ENCODE peak calls at places on chromosomes 2 and 18, in five cellular contexts. T is RPMI8226, Z is NCI-H1105, F is KG1, A is activated T-cell treated with anti-CD3 and anti-CD28 coated beads for 1 hour. C is an unnamed sample.

GRCh38 chr18:49778826-49779465 is 34.4 kb downstream of the ACAA2 start:
- DNase-seq in A (no peak), Z (peak; percentile 21), F (no peak), T (no peak), C (no peak)

GRCh38 chr2:132953771-132954170 is 283.8 kb upstream of the LYPD1 start:
- DNase-seq in F (no peak), T (no peak), A (no peak), Z (no peak), C (peak; percentile 22)

GRCh38 chr18:37659906-37660305 is 94.3 kb upstream of the CELF4 start:
- DNase-seq in A (no peak), Z (no peak), F (no peak), T (no peak), C (no peak)

GRCh38 chr2:85433511-85434089 is 15.1 kb downstream of the SH2D6 start:
- DNase-seq in T (peak; percentile 61), F (no peak), Z (no peak), A (no peak), C (no peak)

GRCh38 chr2:96156926-96157648 is 11.8 kb upstream of the DUSP2 start:
- DNase-seq in F (no peak), A (no peak), T (no peak), Z (no peak), C (peak; percentile 56)

GRCh38 chr2:220753486-220753885 is 818.6 kb downstream of the EPHA4 start:
- DNase-seq in Z (no peak), F (no peak), T (no peak), A (no peak), C (no peak)

GRCh38 chr2:96692094-96692971 is 47.5 kb downstream of the LMAN2L start:
- DNase-seq in A (no peak), Z (no peak), T (no peak), F (no peak), C (no peak)

GRCh38 chr2:216555274-216555673 is 56.6 kb downstream of the RPL37A start:
- DNase-seq in T (peak; percentile 77), F (no peak), A (no peak), Z (no peak), C (no peak)

GRCh38 chr2:162333968-162334367 is 10.0 kb upstream of the GCA start:
- DNase-seq in A (peak; percentile 16), Z (no peak), F (no peak), T (peak; percentile 38), C (no peak)

GRCh38 chr2:2855297-2855696 is 522.3 kb downstream of the EIPR1 start:
- DNase-seq in Z (no peak), A (no peak), T (no peak), F (no peak), C (no peak)

GRCh38 chr2:76711490-76711889 is 810.7 kb downstream of the LRRTM4 start:
- DNase-seq in Z (peak; percentile 57), A (no peak), T (no peak), F (no peak), C (no peak)

GRCh38 chr18:42922363-42922762 is 193.1 kb downstream of the RIT2 start:
- DNase-seq in F (no peak), Z (no peak), T (no peak), A (no peak), C (no peak)

GRCh38 chr2:149597050-149598013 is 9.8 kb upstream of the MMADHC start:
- DNase-seq in Z (peak; percentile 53), A (peak; percentile 14), F (peak; percentile 66), T (peak; percentile 72), C (peak; percentile 52)

GRCh38 chr2:109030870-109031480 is 42.0 kb upstream of the EDAR start:
- DNase-seq in Z (no peak), A (peak; percentile 26), F (no peak), T (no peak), C (no peak)

GRCh38 chr2:224085246-224085645 is 46.2 kb upstream of the SERPINE2 start:
- DNase-seq in T (no peak), F (no peak), A (no peak), Z (no peak), C (no peak)

GRCh38 chr2:177881001-177881748 is 191.4 kb downstream of the PDE11A start:
- DNase-seq in T (peak; percentile 28), F (no peak), A (no peak), Z (no peak), C (no peak)

GRCh38 chr18:75462178-75462832 is 34.8 kb upstream of the SMIM21 start:
- DNase-seq in T (no peak), F (no peak), Z (no peak), A (no peak), C (no peak)

GRCh38 chr2:219344756-219345458 is 12.4 kb upstream of the RESP18 start:
- DNase-seq in T (peak; percentile 65), F (no peak), Z (peak; percentile 30), A (no peak), C (no peak)

GRCh38 chr2:181857471-181857870 is 34.1 kb upstream of the ITPRID2 start:
- DNase-seq in A (no peak), Z (no peak), F (no peak), T (no peak), C (no peak)